ENCODE peak calls at places on chromosomes 5 and 9, in four cellular contexts. S, O, I and U are unnamed samples.

GRCh38 chr9:13330396-13331004 is 51.0 kb upstream of the MPDZ start:
- DNase-seq in S (peak), I (peak), O (no peak), U (no peak)

GRCh38 chr5:79181419-79182022 is 54.4 kb upstream of the JMY start:
- DNase-seq in I (peak), S (no peak), O (no peak), U (no peak)

GRCh38 chr5:159912033-159912800 is 4.1 kb upstream of the ADRA1B start:
- DNase-seq in O (no peak), I (peak), S (no peak), U (peak)

GRCh38 chr5:586751-587285 is 25.3 kb upstream of the CEP72 start:
- DNase-seq in S (no peak), O (no peak), I (no peak), U (no peak)

GRCh38 chr5:174425964-174426290 is 298.5 kb upstream of the MSX2 start:
- DNase-seq in S (no peak), O (no peak), I (no peak), U (no peak)

GRCh38 chr5:14582797-14583137 is 1.2 kb downstream of the OTULINL start:
- DNase-seq in O (no peak), S (no peak), I (peak), U (no peak)

GRCh38 chr5:83149671-83150070 is 72.3 kb downstream of the XRCC4 start:
- DNase-seq in I (peak), O (no peak), S (no peak), U (peak)

GRCh38 chr9:133107961-133108793 is 12.9 kb downstream of the RALGDS start:
- DNase-seq in O (no peak), I (no peak), S (no peak), U (no peak)

GRCh38 chr9:16126042-16126441 is 573.2 kb downstream of the CCDC171 start:
- DNase-seq in O (no peak), S (no peak), I (peak), U (no peak)

GRCh38 chr5:80654391-80655230 is at the start of the genes DHFR and MSH3:
- DNase-seq in S (peak), I (peak), O (peak), U (peak)

DNA sequence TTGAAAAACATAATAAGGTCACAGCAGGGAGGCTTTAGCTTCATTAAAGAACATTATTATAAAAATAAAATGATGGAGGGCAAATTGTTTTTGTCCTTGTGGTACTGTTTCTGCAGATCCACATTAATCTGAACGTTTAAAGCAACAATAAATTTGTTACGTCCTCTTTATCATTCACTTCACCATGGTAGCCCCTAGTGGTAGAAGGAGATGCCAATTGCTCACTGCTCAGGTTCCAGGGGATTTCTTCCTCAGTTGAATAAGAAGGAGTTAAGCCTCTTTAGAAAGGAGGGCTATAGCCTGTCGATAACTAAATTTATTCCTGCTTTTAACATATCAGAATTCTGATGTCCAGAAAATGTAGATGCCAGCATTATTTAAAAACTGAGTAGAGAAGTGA is 692.4 kb downstream of the PTPRD start:
- DNase-seq in I (no peak), S (no peak), O (no peak), U (no peak)
- TF ChIP-seq CTCF in I (no peak), S (no peak), O (no peak), U (peak)

GRCh38 chr5:151895660-151896040 is 29.0 kb downstream of the GLRA1 start:
- DNase-seq in S (no peak), O (no peak), I (no peak), U (no peak)
- H3K4me3 ChIP-seq in S (no peak), O (no peak), I (no peak), U (no peak)

GRCh38 chr5:165617491-165617890 is 2112.1 kb downstream of the MAT2B start:
- DNase-seq in O (no peak), I (no peak), S (no peak), U (no peak)
- TF ChIP-seq CTCF in O (no peak), I (no peak), S (no peak), U (no peak)

GRCh38 chr5:143889986-143890385 is 78.0 kb downstream of the HMHB1 start:
- DNase-seq in I (peak), O (no peak), S (no peak), U (peak)

GRCh38 chr5:143888912-143889311 is 77.0 kb downstream of the HMHB1 start:
- DNase-seq in S (no peak), O (no peak), I (no peak), U (no peak)

GRCh38 chr5:143887901-143888648 is 76.1 kb downstream of the HMHB1 start:
- DNase-seq in O (no peak), I (peak), S (no peak), U (peak)

GRCh38 chr5:143892908-143893307 is 80.9 kb downstream of the HMHB1 start:
- DNase-seq in O (no peak), S (no peak), I (no peak), U (no peak)

GRCh38 chr5:143890475-143890874 is 78.5 kb downstream of the HMHB1 start:
- DNase-seq in I (no peak), O (no peak), S (no peak), U (no peak)
- H3K4me3 ChIP-seq in I (no peak), O (no peak), S (no peak), U (no peak)

GRCh38 chr9:108708448-108708847 is 147.3 kb downstream of the ACTL7B start:
- DNase-seq in I (no peak), O (no peak), S (no peak), U (no peak)
- TF ChIP-seq CTCF in I (no peak), O (no peak), S (no peak), U (no peak)

GRCh38 chr5:140222416-140222815 is 47.4 kb downstream of the CYSTM1 start:
- DNase-seq in I (no peak), O (no peak), S (no peak), U (no peak)

GRCh38 chr5:140219068-140219971 is 44.3 kb downstream of the CYSTM1 start:
- DNase-seq in O (no peak), S (no peak), I (peak), U (peak)

GRCh38 chr5:140221697-140222223 is 46.8 kb downstream of the CYSTM1 start:
- DNase-seq in S (no peak), I (peak), O (no peak), U (peak)

GRCh38 chr5:140220698-140221064 is 45.7 kb downstream of the CYSTM1 start:
- DNase-seq in O (no peak), I (no peak), S (no peak), U (no peak)

DNA sequence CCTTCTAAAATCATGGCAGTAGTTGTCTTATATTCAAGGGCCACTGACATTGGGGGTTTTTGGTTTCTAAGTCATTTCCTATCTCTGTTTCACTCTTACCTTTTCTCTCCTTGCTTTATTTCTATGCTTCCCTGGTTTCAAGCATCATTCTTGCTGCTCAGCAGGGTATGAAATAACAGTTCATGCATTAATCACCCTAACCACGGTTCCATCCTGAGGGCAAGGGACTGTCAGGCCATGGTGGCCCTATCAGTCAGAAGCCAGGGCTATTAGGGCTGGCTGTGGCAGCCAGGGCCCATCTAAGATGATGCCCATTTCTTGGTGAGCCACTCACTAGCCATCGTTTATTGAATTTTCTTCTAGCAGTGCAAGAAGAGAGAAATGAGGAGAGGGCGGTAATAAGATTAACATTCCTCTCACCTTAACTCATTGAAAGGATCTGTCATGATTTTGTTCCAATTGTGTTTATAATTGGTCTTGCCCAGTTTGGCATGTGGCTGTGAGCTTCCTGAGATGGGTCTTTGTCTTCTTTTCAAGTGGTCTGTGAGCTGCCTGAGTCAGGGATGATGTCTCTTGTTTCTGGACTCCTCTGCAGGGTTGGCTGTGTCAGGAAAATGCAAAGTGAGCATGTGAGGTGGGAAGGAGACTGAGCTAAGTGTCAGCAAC is 45.2 kb downstream of the CYSTM1 start:
- DNase-seq in O (no peak), I (no peak), S (no peak), U (peak)
- H3K4me3 ChIP-seq in O (no peak), I (no peak), S (no peak), U (no peak)

GRCh38 chr9:89044881-89045280 is 53.6 kb downstream of the S1PR3 start:
- DNase-seq in S (no peak), O (no peak), I (no peak), U (no peak)

GRCh38 chr9:89047667-89048066 is 56.4 kb downstream of the S1PR3 start:
- DNase-seq in O (no peak), I (no peak), S (no peak), U (no peak)

GRCh38 chr9:89048611-89049010 is 57.3 kb downstream of the S1PR3 start:
- DNase-seq in I (no peak), S (no peak), O (no peak), U (no peak)

GRCh38 chr9:89042984-89043383 is 51.7 kb downstream of the S1PR3 start:
- DNase-seq in S (no peak), I (no peak), O (peak), U (no peak)

DNA sequence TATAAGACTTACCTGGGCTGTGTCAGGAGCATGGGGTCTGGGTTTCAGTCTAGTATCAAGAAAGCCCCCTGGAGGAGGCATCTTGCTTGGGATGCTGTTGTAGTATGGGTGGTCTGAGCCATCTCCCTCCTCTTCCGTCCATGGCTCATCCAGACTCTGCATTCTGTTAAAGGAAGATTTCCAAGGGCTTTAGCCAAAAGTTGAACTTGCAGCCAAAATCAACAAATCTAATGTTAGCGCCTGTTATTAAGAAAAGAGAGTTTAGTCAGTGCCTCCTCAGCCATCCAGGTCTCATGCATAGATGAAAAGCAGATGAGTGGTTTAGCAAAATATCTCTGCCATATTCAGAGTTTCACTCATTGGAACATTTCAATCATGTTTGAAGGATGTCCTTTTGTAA is 55.6 kb downstream of the S1PR3 start:
- DNase-seq in S (no peak), I (peak), O (no peak), U (peak)
- TF ChIP-seq CTCF in S (no peak), I (no peak), O (no peak), U (no peak)

GRCh38 chr9:136396219-136396515 is 3.8 kb downstream of the SNAPC4 start:
- DNase-seq in O (no peak), S (no peak), I (no peak), U (no peak)

GRCh38 chr9:136393531-136393930 is 6.4 kb downstream of the SNAPC4 start:
- DNase-seq in S (no peak), O (no peak), I (no peak), U (no peak)

GRCh38 chr9:136397643-136398042 is 2.3 kb downstream of the SNAPC4 start:
- DNase-seq in I (no peak), O (no peak), S (no peak), U (no peak)

GRCh38 chr9:136394312-136395305 is 5.4 kb downstream of the SNAPC4 start:
- DNase-seq in O (no peak), I (peak), S (no peak), U (no peak)

GRCh38 chr9:136395345-136396218 is 4.4 kb downstream of the SNAPC4 start:
- DNase-seq in I (no peak), O (no peak), S (no peak), U (no peak)
- H3K4me3 ChIP-seq in I (no peak), O (no peak), S (no peak), U (no peak)